ENCODE peak calls at places on chromosomes 1 and 21, in seven cellular contexts. H is AG04450, B is upper lobe of left lung, L is GM23248, K is fibroblast of lung, D is A549, C is ovary. W is an unnamed sample.

GRCh38 chr1:202210370-202210769 is 16.8 kb downstream of the LGR6 start:
- DNase-seq in B (no peak), D (peak), L (peak), H (no peak), C (no peak), K (no peak), W (no peak)

GRCh38 chr1:165697491-165697880 is 876 bp downstream of the ALDH9A1 start:
- DNase-seq in K (no peak), B (no peak), D (no peak), C (no peak), L (peak), H (no peak), W (no peak)

GRCh38 chr1:205582046-205582445 is 49.8 kb downstream of the ELK4 start:
- DNase-seq in C (no peak), K (no peak), H (no peak), D (no peak), L (no peak), B (peak), W (no peak)

GRCh38 chr1:109764561-109765482 is 1.1 kb upstream of the EPS8L3 start:
- DNase-seq in B (peak), D (no peak), C (peak), K (no peak), H (no peak), L (no peak), W (no peak)

GRCh38 chr1:57319165-57319564 is 104.7 kb downstream of the DAB1 start:
- DNase-seq in B (no peak), K (peak), C (no peak), H (peak), L (peak), D (no peak), W (peak)

GRCh38 chr21:42248783-42249597 is 30.1 kb downstream of the ABCG1 start:
- DNase-seq in L (no peak), K (no peak), D (no peak), H (no peak), B (no peak), C (no peak), W (no peak)

GRCh38 chr1:25516686-25517085 is 26.7 kb upstream of the LDLRAP1 start:
- DNase-seq in L (no peak), H (no peak), B (no peak), D (no peak), C (no peak), K (no peak), W (no peak)

GRCh38 chr1:39317910-39318633 is 113.6 kb downstream of the MACF1 start:
- DNase-seq in H (no peak), L (no peak), C (no peak), D (no peak), B (no peak), K (no peak), W (peak)

GRCh38 chr1:9324246-9325096 is 31.8 kb downstream of the SPSB1 start:
- DNase-seq in D (no peak), L (no peak), B (no peak), C (no peak), H (no peak), K (no peak), W (no peak)

GRCh38 chr1:184836934-184837698 is 82.5 kb upstream of the EDEM3 start:
- DNase-seq in B (no peak), H (no peak), C (no peak), D (no peak), L (no peak), K (no peak), W (no peak)

GRCh38 chr21:33205476-33205875 is 24.3 kb upstream of the IFNAR2 start:
- DNase-seq in C (no peak), D (peak), L (no peak), K (no peak), B (peak), H (no peak), W (no peak)

GRCh38 chr1:192805832-192806323 is 3.0 kb upstream of the RGS2 start:
- DNase-seq in L (peak), H (peak), K (peak), B (no peak), D (peak), C (no peak), W (peak)
- H3K27ac ChIP-seq in L (no peak), H (no peak), K (no peak), B (no peak), D (no peak), C (no peak), W (no peak)

GRCh38 chr1:94258873-94259331 is 21.5 kb upstream of the ARHGAP29 start:
- DNase-seq in C (no peak), H (peak), K (peak), D (peak), B (no peak), L (peak), W (peak)
- H3K27ac ChIP-seq in C (no peak), H (no peak), K (peak), D (peak), B (no peak), L (peak), W (peak)

DNA sequence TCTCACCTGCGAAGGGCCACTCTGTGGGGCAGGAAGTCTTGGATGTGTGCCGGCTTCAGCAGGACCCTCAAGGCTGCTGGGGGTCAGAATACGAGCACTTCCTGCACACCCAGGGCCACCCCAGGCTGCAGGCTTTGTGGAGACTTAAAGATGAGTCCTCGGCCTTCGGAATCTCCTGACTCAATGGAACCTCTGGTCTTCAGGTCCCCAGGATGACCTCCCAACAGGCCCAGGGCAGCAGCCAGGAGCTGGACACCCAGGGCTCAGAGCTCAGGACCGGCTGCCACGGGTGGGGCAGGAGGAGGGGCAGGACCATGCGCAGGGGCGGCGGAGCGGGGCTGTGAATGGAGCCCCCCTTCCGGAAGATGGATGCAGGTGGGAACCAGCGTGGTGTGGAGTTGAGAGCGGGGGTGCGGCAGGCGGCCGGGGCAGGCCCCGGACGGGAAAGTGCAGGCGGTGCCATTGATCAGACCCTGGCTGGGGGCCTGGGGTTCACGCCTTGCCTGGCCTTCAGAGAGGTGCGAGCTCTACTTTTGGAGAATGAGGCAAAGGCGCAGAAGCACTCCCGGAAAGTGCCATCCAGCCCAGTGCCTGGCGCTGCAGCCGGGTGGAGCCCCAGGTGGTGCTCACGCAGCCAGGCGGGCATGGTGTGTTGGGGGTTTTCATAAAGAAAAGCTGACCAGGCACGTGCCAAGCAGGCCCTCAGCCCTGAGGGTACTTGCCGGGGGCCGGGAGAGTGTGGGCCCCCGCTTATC is 10.4 kb downstream of the COL18A1 start:
- DNase-seq in H (no peak), B (no peak), C (peak), K (no peak), L (no peak), D (no peak), W (no peak)
- H3K27ac ChIP-seq in H (no peak), B (no peak), C (no peak), K (no peak), L (no peak), D (no peak), W (no peak)

GRCh38 chr1:162069334-162070093 is at the start of gene NOS1AP:
- DNase-seq in L (peak), B (peak), K (peak), C (peak), D (peak), H (no peak), W (peak)
- H3K27ac ChIP-seq in L (no peak), B (peak), K (no peak), C (no peak), D (peak), H (no peak), W (no peak)

DNA sequence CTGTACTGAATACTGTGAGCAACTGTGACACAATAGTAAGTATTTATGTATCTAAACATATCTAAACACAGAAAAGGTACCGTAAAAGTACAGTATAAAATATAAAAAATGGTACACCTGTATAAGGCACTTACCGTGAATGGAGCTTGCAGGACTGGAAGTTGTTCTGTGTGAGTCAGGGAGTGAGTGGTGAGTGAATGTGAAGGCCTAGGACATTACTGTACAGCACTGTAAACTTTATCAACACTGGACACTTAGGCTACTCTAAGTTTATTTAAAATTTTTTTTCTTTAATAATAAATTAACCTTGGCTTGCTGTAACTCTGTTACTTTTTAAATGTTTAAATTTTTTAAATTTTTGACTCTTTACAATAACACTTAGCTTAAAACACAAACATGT is 24.5 kb upstream of the SHCBP1L start:
- DNase-seq in B (no peak), D (no peak), L (peak), K (no peak), H (no peak), C (no peak), W (no peak)
- H3K27ac ChIP-seq in B (no peak), D (no peak), L (no peak), K (no peak), H (no peak), C (no peak), W (no peak)

GRCh38 chr1:179773264-179773663 is 30.2 kb downstream of the FAM163A start:
- DNase-seq in B (no peak), D (no peak), K (no peak), L (no peak), C (no peak), H (no peak), W (no peak)
- H3K27ac ChIP-seq in B (no peak), D (no peak), K (no peak), L (no peak), C (no peak), H (no peak), W (no peak)

GRCh38 chr1:46757956-46758304 is 39.0 kb upstream of the EFCAB14 start:
- DNase-seq in H (no peak), B (no peak), C (no peak), D (no peak), L (no peak), K (no peak), W (no peak)
- H3K27ac ChIP-seq in H (no peak), B (peak), C (no peak), D (no peak), L (no peak), K (no peak), W (no peak)